ENCODE peak calls at places on chromosomes 11 and 22, in nine cellular contexts. C is kidney, D is IMR-90, J is neuronal stem cell, Q is colonic mucosa, N is mammary epithelial cell, W is GM12878, Y is MM.1S, T is endothelial cell of umbilical vein. P is an unnamed sample. For H3K4me1, the result is how much of the 10 kb centered on the place peaks cover.

GRCh38 chr11:117593065-117593464 is 204.0 kb downstream of the DSCAML1 start:
- DNase-seq in C (no peak), D (no peak), J (no peak), Q (no peak), N (no peak), W (no peak), Y (no peak), T (no peak), P (no peak)

GRCh38 chr22:50713008-50713385 is 25.0 kb upstream of the ACR start:
- DNase-seq in C (peak), D (no peak), J (no peak), Q (no peak), N (no peak), W (no peak), Y (no peak), T (no peak), P (no peak)

GRCh38 chr11:96139692-96140091 is 203.3 kb downstream of the MAML2 start:
- DNase-seq in C (no peak), D (no peak), J (no peak), Q (no peak), N (no peak), W (no peak), Y (no peak), T (no peak), P (no peak)

GRCh38 chr11:95556342-95557151 is 233.0 kb downstream of the FAM76B start:
- DNase-seq in C (no peak), D (peak), J (peak), Q (no peak), N (peak), W (peak), Y (peak), T (no peak), P (peak)

GRCh38 chr22:46031965-46032851 is 55.2 kb upstream of the WNT7B start:
- DNase-seq in C (peak), D (no peak), J (no peak), Q (no peak), N (no peak), W (no peak), Y (no peak), T (no peak), P (peak)

GRCh38 chr11:130359419-130359818 is 44.7 kb upstream of the ZBTB44 start:
- DNase-seq in C (no peak), D (no peak), J (no peak), Q (no peak), N (no peak), W (no peak), Y (no peak), T (no peak), P (no peak)

GRCh38 chr11:70158201-70158600 is 44.9 kb upstream of the FADD start:
- DNase-seq in C (no peak), D (peak), J (no peak), Q (no peak), N (no peak), W (no peak), Y (no peak), T (no peak), P (peak)

GRCh38 chr11:133982151-133982550 is 25.4 kb upstream of the IGSF9B start:
- DNase-seq in C (no peak), D (no peak), J (no peak), Q (no peak), N (no peak), W (no peak), Y (no peak), T (no peak), P (no peak)

GRCh38 chr22:35522571-35523149 is 18.0 kb upstream of the RASD2 start:
- DNase-seq in C (no peak), D (no peak), J (no peak), Q (no peak), N (no peak), W (no peak), Y (no peak), T (no peak), P (no peak)

GRCh38 chr22:42680648-42681047 is 31.5 kb upstream of the CYB5R3 start:
- DNase-seq in C (no peak), D (peak), J (no peak), Q (no peak), N (peak), W (no peak), Y (no peak), T (peak), P (no peak)

GRCh38 chr11:2993000-2993330 is 836 bp upstream of the NAP1L4 start:
- DNase-seq in C (no peak), D (no peak), J (no peak), Q (no peak), N (no peak), W (no peak), Y (peak), T (no peak), P (no peak)

GRCh38 chr22:30492144-30492543 is 13.4 kb downstream of the SEC14L4 start:
- DNase-seq in C (no peak), D (no peak), J (no peak), Q (no peak), N (no peak), W (no peak), Y (no peak), T (no peak), P (no peak)

GRCh38 chr22:50686794-50687193 is 14.2 kb downstream of the SHANK3 start:
- DNase-seq in C (no peak), D (no peak), J (no peak), Q (no peak), N (no peak), W (no peak), Y (no peak), T (no peak), P (no peak)

GRCh38 chr11:132911186-132911585 is 621.1 kb downstream of the OPCML start:
- DNase-seq in C (no peak), D (peak), J (no peak), Q (no peak), N (peak), W (no peak), Y (no peak), T (no peak), P (no peak)

GRCh38 chr22:49197500-49197899 is 630.2 kb downstream of the BRD1 start:
- DNase-seq in C (peak), D (no peak), J (no peak), Q (no peak), N (no peak), W (no peak), Y (no peak), T (no peak), P (peak)

GRCh38 chr11:4924239-4924638 is at the start of gene OR51G1:
- DNase-seq in C (no peak), D (no peak), J (no peak), Q (no peak), N (no peak), W (no peak), Y (no peak), T (no peak), P (no peak)

GRCh38 chr11:15607361-15608036 is 492.8 kb downstream of the INSC start:
- DNase-seq in C (no peak), D (no peak), J (no peak), Q (no peak), N (no peak), W (no peak), Y (no peak), T (no peak), P (no peak)

GRCh38 chr22:23278883-23279675 is 98.8 kb downstream of the BCR start:
- DNase-seq in C (no peak), D (no peak), J (no peak), Q (peak), N (peak), W (no peak), Y (no peak), T (peak), P (no peak)

GRCh38 chr22:20418211-20418788 is 19.3 kb downstream of the SCARF2 start:
- DNase-seq in C (peak), D (peak), J (peak), Q (peak), N (peak), W (no peak), Y (peak), T (peak), P (peak)

GRCh38 chr22:29080061-29080975 is 7.5 kb downstream of the KREMEN1 start:
- DNase-seq in C (no peak), D (no peak), J (no peak), Q (no peak), N (peak), W (no peak), Y (no peak), T (no peak), P (no peak)

GRCh38 chr11:20913113-20913512 is 243.7 kb downstream of the NELL1 start:
- DNase-seq in C (no peak), D (no peak), J (no peak), Q (no peak), N (no peak), W (no peak), Y (no peak), T (no peak), P (no peak)
- H3K4me1 ChIP-seq in C (under half), D (under half), J (under half), Q (under half), N (under half), W (under half), Y (under half), T (under half), P (under half)

DNA sequence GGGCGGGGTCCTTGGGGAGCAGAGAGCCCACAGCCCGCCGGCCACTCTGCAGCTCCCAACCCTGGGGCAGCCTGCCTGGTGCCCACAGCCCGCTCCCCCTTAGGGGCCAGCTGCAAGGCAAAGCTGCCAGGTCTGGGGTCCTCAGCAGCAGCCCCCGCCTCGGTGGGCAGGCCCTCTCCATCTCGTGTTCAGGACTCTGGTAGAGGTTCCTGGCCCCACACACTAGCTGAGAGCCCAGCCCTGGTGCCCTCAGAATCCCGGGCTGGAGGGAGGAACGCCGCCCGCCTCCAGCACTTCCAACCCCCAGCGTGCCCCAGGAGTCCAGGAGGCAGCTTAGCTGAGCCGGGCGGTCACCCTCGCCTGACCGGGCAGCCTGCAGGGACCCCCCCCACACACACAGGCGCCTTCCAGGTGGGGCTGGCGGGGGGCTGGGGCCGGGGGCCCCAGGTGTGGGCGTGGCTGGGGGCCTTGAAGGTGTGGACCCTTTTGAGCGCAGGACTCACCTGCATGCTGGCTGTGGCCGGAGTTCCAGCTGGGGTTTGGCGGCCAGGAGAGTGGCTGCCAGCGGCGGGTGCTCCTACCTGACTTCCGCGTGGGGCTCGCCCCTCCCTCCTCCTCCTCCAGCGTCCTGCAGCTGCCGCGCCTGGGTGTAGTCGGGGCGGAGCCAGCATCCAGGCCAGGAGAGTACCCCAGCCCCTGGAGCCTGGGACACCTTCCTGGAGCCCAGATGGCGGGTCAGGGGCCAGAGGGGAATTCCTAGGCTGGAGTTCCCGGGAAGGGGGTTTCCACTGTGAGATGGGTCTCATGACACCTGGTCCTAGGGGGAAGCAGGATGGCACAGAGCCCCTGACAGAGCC is at the start of gene ANO9:
- DNase-seq in C (peak), D (no peak), J (no peak), Q (peak), N (peak), W (no peak), Y (peak), T (no peak), P (peak)
- H3K9ac ChIP-seq in C (no peak), D (no peak), J (no peak), Q (peak), N (peak), W (peak), Y (peak), T (no peak), P (no peak)

DNA sequence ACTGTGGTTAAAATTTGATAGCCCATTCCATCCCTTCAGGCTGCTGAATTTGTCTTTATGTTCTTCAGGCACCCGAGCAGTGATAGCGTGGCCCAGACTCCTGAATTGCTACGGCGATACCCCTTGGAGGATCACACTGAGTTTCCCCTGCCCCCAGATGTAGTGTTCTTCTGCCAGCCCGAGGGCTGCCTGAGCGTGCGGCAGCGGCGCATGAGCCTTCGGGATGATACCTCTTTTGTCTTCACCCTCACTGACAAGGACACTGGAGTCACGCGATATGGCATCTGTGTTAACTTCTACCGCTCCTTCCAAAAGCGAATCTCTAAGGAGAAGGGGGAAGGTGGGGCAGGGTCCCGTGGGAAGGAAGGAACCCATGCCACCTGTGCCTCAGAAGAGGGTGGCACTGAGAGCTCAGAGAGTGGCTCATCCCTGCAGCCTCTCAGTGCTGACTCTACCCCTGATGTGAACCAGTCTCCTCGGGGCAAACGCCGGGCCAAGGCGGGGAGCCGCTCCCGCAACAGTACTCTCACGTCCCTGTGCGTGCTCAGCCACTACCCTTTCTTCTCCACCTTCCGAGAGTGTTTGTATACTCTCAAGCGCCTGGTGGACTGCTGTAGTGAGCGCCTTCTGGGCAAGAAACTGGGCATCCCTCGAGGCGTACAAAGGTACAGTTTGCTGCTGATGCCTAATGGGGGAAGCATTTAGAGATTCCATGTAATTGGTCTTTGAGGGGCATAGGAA is 4.7 kb downstream of the MADD start:
- DNase-seq in C (no peak), D (no peak), J (no peak), Q (no peak), N (no peak), W (no peak), Y (no peak), T (no peak), P (no peak)
- H3K4me1 ChIP-seq in C (under half), D (under half), J (under half), Q (under half), N (under half), W (under half), Y (under half), T (under half), P (under half)

DNA sequence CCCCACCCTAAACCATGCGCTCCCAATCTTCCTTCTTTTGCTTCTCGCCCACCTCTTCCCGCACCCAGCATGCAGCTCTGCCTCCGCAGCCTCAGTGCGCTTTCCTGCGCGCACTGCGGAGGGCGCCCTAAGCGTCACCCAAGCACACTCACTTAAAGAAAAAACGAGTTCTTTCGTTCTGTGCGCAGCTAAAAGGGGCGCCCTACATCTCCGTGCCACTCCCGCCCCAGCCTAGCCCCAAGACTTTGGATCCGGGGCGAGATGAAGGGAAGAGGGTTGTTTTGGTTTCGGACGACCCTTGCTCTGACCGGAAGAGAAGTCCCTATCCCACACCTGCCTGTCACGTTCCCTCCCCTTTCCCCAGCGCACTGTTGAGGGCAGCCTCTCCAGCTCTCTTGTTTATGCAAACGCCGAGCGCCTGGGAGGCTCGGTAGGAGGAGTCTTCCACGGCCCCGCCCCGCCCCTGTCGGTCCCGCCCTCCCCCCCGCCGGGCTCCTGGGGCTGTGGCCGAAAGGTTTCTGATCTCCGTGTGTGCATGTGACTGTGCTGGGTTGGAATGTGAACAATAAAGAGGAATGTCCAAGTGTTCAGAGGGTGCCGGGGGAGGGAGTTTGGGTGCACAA is 5.3 kb downstream of the VSIG2 start:
- DNase-seq in C (peak), D (peak), J (no peak), Q (peak), N (peak), W (peak), Y (peak), T (peak), P (peak)
- H3K9ac ChIP-seq in C (peak), D (peak), J (no peak), Q (peak), N (no peak), W (peak), Y (peak), T (peak), P (no peak)

GRCh38 chr11:46917109-46918086 is 952 bp downstream of the LRP4 start:
- DNase-seq in C (no peak), D (no peak), J (no peak), Q (peak), N (no peak), W (no peak), Y (no peak), T (no peak), P (peak)

GRCh38 chr11:46920709-46921108 is 2.4 kb upstream of the LRP4 start:
- DNase-seq in C (no peak), D (peak), J (no peak), Q (no peak), N (peak), W (no peak), Y (no peak), T (peak), P (no peak)

GRCh38 chr11:46916669-46917108 is 1.7 kb downstream of the LRP4 start:
- DNase-seq in C (peak), D (peak), J (no peak), Q (peak), N (peak), W (no peak), Y (no peak), T (peak), P (peak)

GRCh38 chr11:46918087-46918751 is at the start of gene LRP4:
- DNase-seq in C (peak), D (no peak), J (no peak), Q (peak), N (no peak), W (no peak), Y (peak), T (no peak), P (peak)

DNA sequence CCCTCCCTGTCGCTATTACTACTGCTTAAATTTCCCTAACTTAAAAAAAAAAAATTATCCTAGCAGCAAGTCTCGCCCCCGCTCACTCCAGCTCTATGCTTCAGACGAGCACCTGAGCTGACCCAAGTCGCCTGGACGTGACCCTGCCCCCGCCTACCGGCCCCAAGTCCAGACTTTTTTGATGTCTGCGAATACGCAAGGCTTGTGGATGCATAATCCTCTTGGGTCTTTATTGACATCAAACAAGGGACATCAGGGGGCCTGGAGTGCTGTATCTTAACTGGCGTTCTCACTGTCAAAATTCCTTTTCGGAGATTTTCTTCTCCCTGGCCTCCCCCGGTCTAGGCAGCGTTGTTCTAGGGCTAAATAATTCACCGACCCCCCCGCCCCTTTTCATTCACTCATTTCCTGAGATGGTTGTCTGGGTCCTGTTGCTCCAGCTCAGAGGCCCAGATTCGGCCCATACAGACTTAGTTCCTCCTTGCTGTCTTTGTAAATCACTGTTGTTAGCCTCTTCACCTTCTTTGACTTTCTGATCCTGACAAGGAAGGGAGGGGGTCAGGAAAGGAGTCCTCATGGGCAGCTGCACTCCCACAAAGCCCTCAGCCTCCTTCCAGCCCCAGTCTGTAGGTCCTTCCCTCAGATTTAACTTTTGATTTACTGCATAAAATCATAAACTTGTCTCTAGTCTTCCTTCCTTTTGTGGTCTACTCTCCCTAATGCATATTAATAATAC is 596 bp upstream of the LRP4 start:
- DNase-seq in C (no peak), D (no peak), J (no peak), Q (no peak), N (no peak), W (no peak), Y (peak), T (no peak), P (peak)
- H3K4me1 ChIP-seq in C (under half), D (under half), J (under half), Q (under half), N (under half), W (under half), Y (under half), T (under half), P (under half)

DNA sequence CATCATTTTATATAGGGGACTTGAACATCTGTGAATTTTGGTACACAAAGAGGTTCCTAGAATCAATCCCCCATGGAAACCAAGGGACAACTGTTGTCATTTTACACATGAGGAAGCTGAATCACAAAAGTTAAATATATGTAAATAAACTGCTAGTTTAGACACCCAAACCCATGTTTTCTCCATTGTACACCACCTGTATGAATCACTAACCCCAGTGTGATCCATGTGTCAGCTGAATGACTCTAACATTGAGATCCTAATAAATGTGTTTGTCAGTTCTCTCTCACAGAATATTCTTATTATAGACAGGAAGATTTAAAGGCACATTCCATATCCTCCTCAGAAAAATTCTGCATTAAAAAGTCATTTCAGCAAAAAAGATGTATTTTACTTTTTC is 83.3 kb downstream of the ATG16L2 start:
- DNase-seq in C (no peak), D (no peak), J (no peak), Q (no peak), N (peak), W (no peak), Y (no peak), T (no peak), P (no peak)
- H3K9ac ChIP-seq in C (no peak), D (no peak), J (no peak), Q (no peak), N (no peak), W (no peak), Y (no peak), T (no peak), P (no peak)

GRCh38 chr11:64383580-64383979 is 24.6 kb downstream of the RPS6KA4 start:
- DNase-seq in C (no peak), D (no peak), J (no peak), Q (no peak), N (no peak), W (no peak), Y (no peak), T (no peak), P (no peak)

GRCh38 chr11:64379817-64380709 is 21.1 kb downstream of the RPS6KA4 start:
- DNase-seq in C (no peak), D (no peak), J (no peak), Q (no peak), N (no peak), W (no peak), Y (no peak), T (no peak), P (no peak)

GRCh38 chr11:64381350-64381749 is 22.4 kb downstream of the RPS6KA4 start:
- DNase-seq in C (no peak), D (no peak), J (no peak), Q (no peak), N (no peak), W (no peak), Y (no peak), T (no peak), P (no peak)

GRCh38 chr11:64384039-64384737 is 25.2 kb downstream of the RPS6KA4 start:
- DNase-seq in C (no peak), D (no peak), J (no peak), Q (no peak), N (no peak), W (no peak), Y (no peak), T (no peak), P (no peak)

GRCh38 chr11:64382586-64382985 is 23.6 kb downstream of the RPS6KA4 start:
- DNase-seq in C (no peak), D (no peak), J (no peak), Q (no peak), N (no peak), W (no peak), Y (no peak), T (no peak), P (no peak)
- H3K4me1 ChIP-seq in C (under half), D (under half), J (under half), Q (under half), N (under half), W (under half), Y (under half), T (under half), P (under half)